ENCODE peak calls at places on chromosomes 16 and 17, in eight cellular contexts. N, R, J, D, F, A, Z and T are unnamed samples.
A peak's percentile ranks its signal among the peaks of the same experiment; 100 is the strongest.

GRCh38 chr17:57607553-57608120 is 137.5 kb downstream of the CCDC182 start:
- DNase-seq in N (no peak), R (no peak), J (no peak), D (no peak), F (no peak), A (no peak), Z (no peak), T (no peak)

GRCh38 chr16:11278681-11279628 is 2.2 kb downstream of the PRM1 start:
- DNase-seq in N (no peak), R (no peak), J (no peak), D (no peak), F (no peak), A (no peak), Z (no peak), T (no peak)

GRCh38 chr17:18980682-18981384 is 23.7 kb downstream of the FAM83G start:
- DNase-seq in N (no peak), R (no peak), J (no peak), D (no peak), F (no peak), A (no peak), Z (no peak), T (no peak)

GRCh38 chr17:73600103-73600871 is 44.0 kb downstream of the SDK2 start:
- DNase-seq in N (no peak), R (no peak), J (no peak), D (no peak), F (no peak), A (no peak), Z (no peak), T (no peak)

GRCh38 chr16:28304214-28304613 is 11.9 kb downstream of the SBK1 start:
- DNase-seq in N (peak; percentile 45), R (no peak), J (no peak), D (no peak), F (no peak), A (no peak), Z (no peak), T (no peak)

GRCh38 chr16:84800579-84800978 is 19.2 kb upstream of the CRISPLD2 start:
- DNase-seq in N (no peak), R (no peak), J (no peak), D (no peak), F (no peak), A (no peak), Z (no peak), T (no peak)

GRCh38 chr16:89067677-89068076 is 26.0 kb upstream of the ACSF3 start:
- DNase-seq in N (no peak), R (no peak), J (no peak), D (no peak), F (no peak), A (peak; percentile 71), Z (no peak), T (no peak)

GRCh38 chr16:26510924-26511323 is 555.8 kb upstream of the C16orf82 start:
- DNase-seq in N (no peak), R (no peak), J (no peak), D (no peak), F (no peak), A (no peak), Z (no peak), T (no peak)

DNA sequence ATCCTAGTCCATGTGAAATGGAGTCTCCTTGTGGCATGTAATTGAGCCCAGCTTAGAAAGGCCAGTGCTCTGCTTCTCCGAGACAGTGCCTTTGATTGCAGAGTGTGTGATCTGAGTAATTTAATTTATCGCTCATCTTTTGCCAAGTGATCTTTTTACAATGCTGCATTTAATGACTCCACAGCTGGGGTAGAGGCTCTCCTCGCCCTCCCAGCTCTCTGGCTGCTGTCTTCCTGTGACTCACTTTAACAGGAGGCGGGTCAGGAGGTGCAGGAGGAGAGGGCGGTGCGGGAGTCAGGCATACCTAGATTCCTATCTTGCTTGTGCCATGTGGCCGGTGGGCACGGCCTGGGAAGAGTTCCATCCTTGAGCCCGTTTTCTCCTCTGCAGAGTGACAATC is 113.4 kb upstream of the FOXF1 start:
- DNase-seq in N (no peak), R (no peak), J (peak; percentile 20), D (no peak), F (no peak), A (peak; percentile 53), Z (no peak), T (no peak)
- H3K27ac ChIP-seq in N (no peak overlapping the region), R (no peak overlapping the region), J (peak overlapping the region; percentile 58), D (no peak overlapping the region), F (no peak overlapping the region), A (peak overlapping the region; percentile 77), Z (no peak overlapping the region), T (no peak overlapping the region)

GRCh38 chr17:7549401-7550055 is 670 bp downstream of the TNFSF12 start:
- DNase-seq in N (no peak), R (no peak), J (no peak), D (no peak), F (no peak), A (peak; percentile 62), Z (peak; percentile 51), T (no peak)

GRCh38 chr17:7552621-7553051 is 3.8 kb downstream of the TNFSF12 start:
- DNase-seq in N (no peak), R (peak; percentile 35), J (no peak), D (no peak), F (no peak), A (peak; percentile 30), Z (peak; percentile 68), T (no peak)

GRCh38 chr17:7550359-7550758 is 1.5 kb downstream of the TNFSF12 start:
- DNase-seq in N (no peak), R (no peak), J (no peak), D (no peak), F (no peak), A (no peak), Z (no peak), T (no peak)

GRCh38 chr17:7551396-7551795 is 2.5 kb downstream of the TNFSF12 start:
- DNase-seq in N (no peak), R (no peak), J (no peak), D (no peak), F (no peak), A (no peak), Z (no peak), T (no peak)

DNA sequence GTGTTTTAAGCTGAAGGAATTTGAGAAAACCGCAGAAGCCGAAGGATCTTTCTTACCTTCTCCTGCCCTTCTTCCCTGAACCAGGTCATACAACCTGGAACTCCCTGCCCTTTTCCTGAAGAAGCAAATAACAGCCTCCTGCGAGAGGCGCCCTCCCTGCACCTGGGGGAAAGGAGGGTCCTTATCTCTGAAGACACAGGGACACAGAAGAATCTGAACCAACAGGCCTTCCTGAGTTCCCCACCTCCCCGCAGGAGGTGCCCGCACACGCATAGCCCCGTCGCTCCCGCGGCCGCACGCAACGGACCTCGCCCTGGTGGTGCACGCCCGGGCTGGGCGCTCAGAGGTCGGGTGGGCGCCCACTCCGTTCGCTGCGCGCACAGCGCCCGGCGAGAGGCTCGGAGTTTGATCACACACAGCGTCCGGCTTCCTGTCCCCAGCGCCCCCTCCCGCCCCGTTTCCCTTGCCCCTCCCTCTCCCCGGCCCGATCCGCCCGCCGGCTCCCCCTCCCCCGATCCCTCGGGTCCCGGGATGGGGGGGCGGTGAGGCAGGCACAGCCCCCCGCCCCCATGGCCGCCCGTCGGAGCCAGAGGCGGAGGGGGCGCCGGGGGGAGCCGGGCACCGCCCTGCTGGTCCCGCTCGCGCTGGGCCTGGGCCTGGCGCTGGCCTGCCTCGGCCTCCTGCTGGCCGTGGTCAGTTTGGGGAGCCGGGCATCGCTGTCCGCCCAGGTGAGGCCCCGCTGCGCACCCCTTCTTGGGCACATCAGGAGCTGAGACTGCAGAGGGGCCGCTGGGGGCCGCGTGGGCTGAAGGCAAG is at the start of gene TNFSF12:
- DNase-seq in N (peak; percentile 83), R (peak; percentile 70), J (peak; percentile 59), D (no peak), F (no peak), A (peak; percentile 72), Z (peak; percentile 43), T (peak; percentile 40)
- H3K27ac ChIP-seq in N (peak within 1 kb of the TSS; percentile 92), R (peak within 1 kb of the TSS; percentile 90), J (peak within 1 kb of the TSS; percentile 91), D (peak within 1 kb of the TSS; percentile 89), F (peak within 1 kb of the TSS; percentile 78), A (peak within 1 kb of the TSS; percentile 85), Z (peak within 1 kb of the TSS; percentile 79), T (peak within 1 kb of the TSS; percentile 86)

DNA sequence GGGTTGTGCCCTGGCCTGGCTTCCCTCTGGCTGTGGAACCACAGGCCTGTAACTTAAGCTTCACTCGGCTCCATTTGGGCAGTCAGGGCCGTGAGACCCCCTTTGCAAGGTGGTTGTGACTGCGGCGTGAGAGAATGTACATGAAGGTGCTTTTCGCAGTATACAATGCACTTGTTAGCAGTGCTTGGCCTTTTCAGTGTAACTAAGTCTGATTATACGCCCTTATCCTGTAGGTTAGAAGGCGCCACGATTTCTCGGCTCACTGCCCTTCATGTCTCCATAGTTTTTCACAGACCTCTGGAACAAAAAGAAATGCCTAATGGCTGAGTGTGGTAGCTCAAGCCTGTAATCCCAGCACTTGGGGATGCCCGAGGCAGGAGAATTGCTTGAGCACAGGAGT is 13.3 kb downstream of the SAP30BP start:
- DNase-seq in N (no peak), R (no peak), J (no peak), D (no peak), F (no peak), A (no peak), Z (no peak), T (no peak)
- H3K27ac ChIP-seq in N (peak overlapping the region; percentile 68), R (no peak overlapping the region), J (peak overlapping the region; percentile 67), D (no peak overlapping the region), F (no peak overlapping the region), A (peak overlapping the region; percentile 81), Z (no peak overlapping the region), T (peak overlapping the region; percentile 76)

DNA sequence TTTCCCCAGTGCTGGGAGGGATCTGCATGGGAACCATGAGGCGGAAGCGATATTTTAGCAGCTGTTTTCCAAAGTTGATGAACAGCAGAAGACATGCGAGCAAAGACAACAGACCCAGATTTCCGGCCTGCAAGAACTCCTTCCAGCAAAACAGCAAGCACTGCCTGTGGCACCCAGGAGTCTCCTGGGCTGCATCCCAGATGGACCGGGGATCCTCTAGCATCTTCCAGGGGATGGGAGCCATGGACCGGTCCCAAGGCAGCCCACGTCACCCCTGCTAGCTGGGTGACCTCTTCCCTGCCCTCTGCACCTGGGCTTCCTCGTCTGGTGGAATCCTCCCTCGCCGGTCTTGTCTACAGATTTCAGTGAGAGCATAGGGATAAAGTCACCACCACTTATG is 162.8 kb downstream of the IRF8 start:
- DNase-seq in N (no peak), R (no peak), J (no peak), D (no peak), F (no peak), A (no peak), Z (no peak), T (no peak)
- H3K27ac ChIP-seq in N (peak overlapping the region; percentile 65), R (no peak overlapping the region), J (no peak overlapping the region), D (no peak overlapping the region), F (no peak overlapping the region), A (peak overlapping the region; percentile 9), Z (no peak overlapping the region), T (no peak overlapping the region)

DNA sequence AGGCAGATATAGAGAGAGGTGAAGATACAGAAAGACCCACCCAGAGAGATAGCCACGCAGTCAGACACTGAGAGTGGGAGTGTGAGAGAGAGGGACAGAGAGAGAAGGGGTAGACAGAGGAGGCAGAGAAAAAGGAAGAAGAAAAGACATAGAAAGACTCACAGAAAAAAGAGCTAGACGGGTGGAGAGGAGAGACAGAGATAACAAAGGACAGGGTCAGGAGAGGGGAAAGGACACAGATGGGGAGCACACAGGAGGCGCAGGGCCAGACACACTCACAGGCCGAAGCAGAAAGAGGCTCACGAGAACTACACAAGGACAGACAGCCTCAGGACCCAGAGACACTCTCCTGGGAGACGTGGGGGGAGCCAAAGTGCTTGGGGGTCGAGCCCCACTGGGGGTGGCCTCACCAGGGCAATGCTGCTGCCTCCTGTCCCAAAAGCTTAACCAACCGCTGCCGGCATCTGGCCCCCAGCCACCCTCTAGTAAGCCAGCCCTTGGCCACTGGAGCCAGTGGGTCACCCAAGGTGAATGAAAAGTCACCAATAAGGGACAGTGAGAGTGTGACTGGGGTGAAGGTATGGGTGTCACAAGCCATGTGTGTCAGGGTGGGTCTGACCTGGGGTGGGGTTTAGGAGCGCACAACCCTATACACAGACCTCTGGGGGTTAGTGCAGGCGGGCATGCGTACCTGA is 3.8 kb downstream of the ZNF385C start:
- DNase-seq in N (no peak), R (no peak), J (no peak), D (no peak), F (no peak), A (no peak), Z (no peak), T (no peak)
- H3K27ac ChIP-seq in N (no peak overlapping the region), R (no peak overlapping the region), J (no peak overlapping the region), D (no peak overlapping the region), F (no peak overlapping the region), A (no peak overlapping the region), Z (no peak overlapping the region), T (no peak overlapping the region)